ENCODE peak calls at places on chromosomes 13 and 19, in seven cellular contexts. W is H9, B is PC-3, H is colonic mucosa, F is fibroblast of lung, Y is neural progenitor cell, D is astrocyte. R is an unnamed sample.

GRCh38 chr13:113422790-113423189 is 30.5 kb downstream of the ADPRHL1 start:
- DNase-seq in W (no peak), B (no peak), H (no peak), F (no peak), Y (no peak), D (no peak), R (no peak)

GRCh38 chr19:50431343-50432220 is 1.1 kb upstream of the MYBPC2 start:
- DNase-seq in W (peak), B (peak), H (peak), F (peak), Y (peak), D (peak), R (peak)

GRCh38 chr19:32828643-32829344 is 40.8 kb downstream of the SLC7A9 start:
- DNase-seq in W (no peak), B (no peak), H (no peak), F (no peak), Y (no peak), D (no peak), R (no peak)

GRCh38 chr13:23980160-23980551 is 82.9 kb upstream of the C1QTNF9B start:
- DNase-seq in W (peak), B (peak), H (peak), F (peak), Y (peak), D (peak), R (peak)

GRCh38 chr19:55113570-55114039 is 3.8 kb downstream of the PPP1R12C start:
- DNase-seq in W (peak), B (no peak), H (peak), F (peak), Y (peak), D (peak), R (peak)

GRCh38 chr13:80802946-80803345 is 462.0 kb upstream of the SPRY2 start:
- DNase-seq in W (no peak), B (no peak), H (no peak), F (no peak), Y (no peak), D (no peak), R (no peak)

GRCh38 chr19:51131780-51132680 is 7.3 kb downstream of the SIGLEC9 start:
- DNase-seq in W (no peak), B (no peak), H (peak), F (peak), Y (peak), D (no peak), R (no peak)

GRCh38 chr19:13014101-13014920 is 19.0 kb downstream of the NFIX start:
- DNase-seq in W (peak), B (peak), H (no peak), F (peak), Y (peak), D (no peak), R (no peak)

GRCh38 chr13:41746259-41746658 is 214.7 kb downstream of the VWA8 start:
- DNase-seq in W (no peak), B (peak), H (no peak), F (peak), Y (no peak), D (peak), R (no peak)

GRCh38 chr13:41418027-41418426 is 39.3 kb upstream of the RGCC start:
- DNase-seq in W (no peak), B (no peak), H (no peak), F (peak), Y (no peak), D (peak), R (no peak)

GRCh38 chr13:90984737-90985136 is 362.8 kb upstream of the MIR17HG start:
- DNase-seq in W (no peak), B (no peak), H (no peak), F (no peak), Y (no peak), D (no peak), R (no peak)

GRCh38 chr19:23075031-23075733 is 41.6 kb upstream of the ZNF730 start:
- DNase-seq in W (peak), B (peak), H (peak), F (peak), Y (peak), D (peak), R (peak)

GRCh38 chr13:33347866-33348265 is 62.3 kb upstream of the STARD13 start:
- DNase-seq in W (no peak), B (no peak), H (no peak), F (no peak), Y (no peak), D (no peak), R (no peak)

GRCh38 chr19:14102102-14102696 is 11.6 kb upstream of the SAMD1 start:
- DNase-seq in W (no peak), B (peak), H (no peak), F (no peak), Y (no peak), D (no peak), R (no peak)
- H3K9ac ChIP-seq in W (no peak), B (no peak), H (no peak), F (no peak), Y (no peak), D (no peak), R (no peak)

GRCh38 chr19:16944626-16945363 is 56.0 kb downstream of the F2RL3 start:
- DNase-seq in W (no peak), B (no peak), H (no peak), F (no peak), Y (no peak), D (no peak), R (peak)
- H3K27ac ChIP-seq in W (no peak), B (no peak), H (no peak), F (no peak), Y (no peak), D (no peak), R (no peak)

DNA sequence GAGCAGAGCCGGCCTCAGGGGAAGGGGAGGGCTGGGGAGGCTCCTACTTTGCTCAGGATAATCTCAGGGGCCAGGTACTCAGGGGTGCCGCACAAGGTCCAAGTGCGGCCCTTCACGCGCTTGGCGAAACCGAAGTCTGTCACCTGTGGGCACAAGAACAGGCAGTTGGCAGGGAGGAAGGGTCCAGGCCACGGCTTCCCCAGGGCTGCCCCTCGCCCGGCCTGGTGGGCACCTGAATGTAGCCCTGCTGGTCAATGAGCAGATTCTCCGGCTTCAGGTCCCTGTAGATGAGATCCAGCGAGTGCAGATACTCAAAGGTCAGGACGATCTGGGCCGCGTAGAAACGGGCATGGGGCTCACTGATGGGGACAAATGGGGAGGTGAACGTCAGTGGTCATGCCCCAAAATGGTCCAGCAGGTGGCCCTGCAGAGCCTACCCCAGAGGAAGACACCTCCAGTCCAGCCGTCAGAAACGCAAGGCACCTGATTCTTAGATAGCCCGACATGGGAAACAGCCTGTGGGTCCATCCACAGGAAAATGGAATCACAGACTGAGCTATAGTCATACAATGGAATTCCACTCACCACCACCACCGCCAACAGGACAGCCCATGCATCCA is 7.1 kb upstream of the SAMD1 start:
- DNase-seq in W (no peak), B (no peak), H (no peak), F (no peak), Y (no peak), D (no peak), R (no peak)
- TF ChIP-seq CTCF in W (peak), B (peak), H (no peak), F (peak), Y (peak), D (no peak), R (no peak)

DNA sequence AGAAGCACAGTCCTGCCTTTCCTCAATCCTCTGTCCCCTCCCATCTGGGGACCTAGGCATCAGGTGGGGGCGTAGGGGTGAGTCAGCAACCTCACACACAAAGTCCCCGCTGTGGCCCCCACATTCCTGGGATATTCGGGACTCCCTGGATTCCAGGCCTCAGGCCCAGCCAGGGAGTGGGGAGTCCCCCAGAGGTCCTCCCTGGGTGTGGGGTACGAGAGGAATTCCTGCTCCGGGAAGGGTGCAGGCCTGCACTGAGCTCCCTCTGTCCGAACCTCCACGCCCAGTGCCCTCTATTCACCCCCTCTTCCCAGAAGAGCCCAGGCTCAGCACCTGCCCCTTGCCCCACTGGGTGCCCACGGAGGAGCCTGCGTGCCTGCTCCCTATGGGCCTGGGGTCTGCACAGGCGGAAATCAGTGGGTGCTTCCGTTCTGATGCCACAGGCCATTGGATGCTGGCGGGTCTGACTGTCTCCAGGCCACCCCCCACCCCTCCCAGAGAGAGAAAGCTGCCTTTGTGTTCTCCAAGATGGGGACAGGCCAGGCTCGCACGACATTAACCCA is 3.4 kb downstream of the CADM4 start:
- DNase-seq in W (peak), B (no peak), H (no peak), F (no peak), Y (peak), D (peak), R (peak)
- H3K9ac ChIP-seq in W (no peak), B (no peak), H (no peak), F (no peak), Y (no peak), D (no peak), R (no peak)

R was measured in kidney.